ENCODE peak calls at places on chromosome 2, in four cellular contexts. G is HTR-8/SVneo, B is OCI-LY7, I is A549. A is an unnamed sample.

GRCh38 chr2:120605231-120605935 is 130.3 kb upstream of the GLI2 start:
- DNase-seq in G (no peak), I (no peak), B (no peak), A (no peak)

GRCh38 chr2:207619764-207620203 is 5.4 kb downstream of the METTL21A start:
- DNase-seq in G (no peak), B (peak; percentile 75), I (no peak), A (no peak)

GRCh38 chr2:119476301-119477117 is 44.9 kb downstream of the TMEM37 start:
- DNase-seq in B (peak; percentile 68), I (peak; percentile 57), G (peak; percentile 73), A (peak; percentile 49)

GRCh38 chr2:201707753-201708152 is 9.3 kb upstream of the MPP4 start:
- DNase-seq in G (no peak), B (no peak), I (no peak), A (no peak)

GRCh38 chr2:46320141-46320567 is 22.9 kb downstream of the EPAS1 start:
- DNase-seq in G (no peak), I (no peak), B (no peak), A (no peak)

GRCh38 chr2:111618577-111618930 is 265.4 kb downstream of the ANAPC1 start:
- DNase-seq in B (no peak), G (no peak), I (no peak), A (no peak)

GRCh38 chr2:33577660-33578059 is 21.4 kb downstream of the FAM98A start:
- DNase-seq in I (no peak), G (no peak), B (no peak), A (no peak)

GRCh38 chr2:240179186-240179815 is 38.8 kb upstream of the OTOS start:
- DNase-seq in G (no peak), B (no peak), I (no peak), A (no peak)

GRCh38 chr2:105238664-105239240 is 2.8 kb upstream of the GPR45 start:
- DNase-seq in G (no peak), I (no peak), B (no peak), A (no peak)

GRCh38 chr2:11988691-11989465 is 242.4 kb downstream of the LPIN1 start:
- DNase-seq in B (no peak), G (no peak), I (no peak), A (no peak)

GRCh38 chr2:109681633-109682032 is 67.5 kb downstream of the SOWAHC start:
- DNase-seq in I (no peak), G (no peak), B (no peak), A (no peak)

GRCh38 chr2:189485146-189485545 is 43.9 kb downstream of the WDR75 start:
- DNase-seq in B (no peak), G (no peak), I (no peak), A (no peak)

GRCh38 chr2:204280239-204280638 is 265.0 kb upstream of the PARD3B start:
- DNase-seq in B (no peak), I (no peak), G (no peak), A (no peak)

GRCh38 chr2:230179086-230179485 is 40.7 kb downstream of the SP110 start:
- DNase-seq in I (no peak), B (no peak), G (no peak), A (no peak)

GRCh38 chr2:239040152-239040761 is 192.4 kb downstream of the TWIST2 start:
- DNase-seq in B (no peak), I (no peak), G (no peak), A (no peak)